ENCODE peak calls at places on chromosome 1, in four cellular contexts. One of them, this sample, is unnamed.
A peak's percentile ranks its signal among the peaks of the same experiment; 100 is the strongest.

GRCh38 chr1:168863647-168864234 is 134.7 kb upstream of the DPT start:
- DNase-seq in activated CD4-positive, alpha-beta T cell treated with anti-CD3 and anti-CD28 coated beads for 48 hours: no peak
- DNase-seq in ovary: no peak
- DNase-seq in A172: no peak
- DNase-seq in this sample: no peak

GRCh38 chr1:165886988-165887387 is 59.6 kb downstream of the UCK2 start:
- DNase-seq in activated CD4-positive, alpha-beta T cell treated with anti-CD3 and anti-CD28 coated beads for 48 hours: no peak
- DNase-seq in ovary: no peak
- DNase-seq in A172: no peak
- DNase-seq in this sample: no peak

GRCh38 chr1:72283204-72284083 is 1.1 kb upstream of the NEGR1 start:
- DNase-seq in activated CD4-positive, alpha-beta T cell treated with anti-CD3 and anti-CD28 coated beads for 48 hours: peak; percentile 23
- DNase-seq in ovary: peak; percentile 78
- DNase-seq in A172: peak; percentile 8
- DNase-seq in this sample: peak; percentile 88

GRCh38 chr1:233843523-233844204 is 60.8 kb upstream of the SLC35F3 start:
- DNase-seq in activated CD4-positive, alpha-beta T cell treated with anti-CD3 and anti-CD28 coated beads for 48 hours: no peak
- DNase-seq in ovary: no peak
- DNase-seq in A172: peak; percentile 91
- DNase-seq in this sample: no peak

GRCh38 chr1:186681136-186681535 is 913 bp upstream of the PTGS2 start:
- DNase-seq in activated CD4-positive, alpha-beta T cell treated with anti-CD3 and anti-CD28 coated beads for 48 hours: no peak
- DNase-seq in ovary: no peak
- DNase-seq in A172: no peak
- DNase-seq in this sample: no peak

GRCh38 chr1:230191079-230191478 is 124.0 kb downstream of the GALNT2 start:
- DNase-seq in activated CD4-positive, alpha-beta T cell treated with anti-CD3 and anti-CD28 coated beads for 48 hours: no peak
- DNase-seq in ovary: no peak
- DNase-seq in A172: peak; percentile 38
- DNase-seq in this sample: no peak

GRCh38 chr1:12179111-12179519 is 12.3 kb downstream of the TNFRSF1B start:
- DNase-seq in activated CD4-positive, alpha-beta T cell treated with anti-CD3 and anti-CD28 coated beads for 48 hours: peak; percentile 89
- DNase-seq in ovary: no peak
- DNase-seq in A172: peak; percentile 58
- DNase-seq in this sample: no peak

GRCh38 chr1:31617917-31618746 is 643 bp downstream of the HCRTR1 start:
- DNase-seq in activated CD4-positive, alpha-beta T cell treated with anti-CD3 and anti-CD28 coated beads for 48 hours: peak; percentile 64
- DNase-seq in ovary: peak; percentile 55
- DNase-seq in A172: no peak
- DNase-seq in this sample: peak; percentile 80

GRCh38 chr1:18740617-18741016 is 110.0 kb downstream of the PAX7 start:
- DNase-seq in activated CD4-positive, alpha-beta T cell treated with anti-CD3 and anti-CD28 coated beads for 48 hours: no peak
- DNase-seq in ovary: no peak
- DNase-seq in A172: no peak
- DNase-seq in this sample: no peak

GRCh38 chr1:67980028-67980427 is 70.4 kb downstream of the DIRAS3 start:
- DNase-seq in activated CD4-positive, alpha-beta T cell treated with anti-CD3 and anti-CD28 coated beads for 48 hours: no peak
- DNase-seq in ovary: no peak
- DNase-seq in A172: peak; percentile 59
- DNase-seq in this sample: no peak

GRCh38 chr1:78015148-78015547 is 10.4 kb downstream of the DNAJB4 start:
- DNase-seq in activated CD4-positive, alpha-beta T cell treated with anti-CD3 and anti-CD28 coated beads for 48 hours: no peak
- DNase-seq in ovary: no peak
- DNase-seq in A172: no peak
- DNase-seq in this sample: no peak

GRCh38 chr1:3750716-3751115 is 1.5 kb upstream of the CCDC27 start:
- DNase-seq in activated CD4-positive, alpha-beta T cell treated with anti-CD3 and anti-CD28 coated beads for 48 hours: no peak
- DNase-seq in ovary: no peak
- DNase-seq in A172: no peak
- DNase-seq in this sample: no peak

GRCh38 chr1:44289530-44289929 is 65.5 kb downstream of the ERI3 start:
- DNase-seq in activated CD4-positive, alpha-beta T cell treated with anti-CD3 and anti-CD28 coated beads for 48 hours: no peak
- DNase-seq in ovary: no peak
- DNase-seq in A172: no peak
- DNase-seq in this sample: no peak

GRCh38 chr1:227935826-227936225 is 11.9 kb downstream of the WNT9A start:
- DNase-seq in activated CD4-positive, alpha-beta T cell treated with anti-CD3 and anti-CD28 coated beads for 48 hours: no peak
- DNase-seq in ovary: no peak
- DNase-seq in A172: no peak
- DNase-seq in this sample: no peak

GRCh38 chr1:8284167-8284566 is 33.7 kb upstream of the SLC45A1 start:
- DNase-seq in activated CD4-positive, alpha-beta T cell treated with anti-CD3 and anti-CD28 coated beads for 48 hours: no peak
- DNase-seq in ovary: no peak
- DNase-seq in A172: no peak
- DNase-seq in this sample: no peak

GRCh38 chr1:208098758-208099157 is 145.4 kb downstream of the PLXNA2 start:
- DNase-seq in activated CD4-positive, alpha-beta T cell treated with anti-CD3 and anti-CD28 coated beads for 48 hours: no peak
- DNase-seq in ovary: no peak
- DNase-seq in A172: no peak
- DNase-seq in this sample: no peak

GRCh38 chr1:101444381-101444780 is 207.6 kb downstream of the S1PR1 start:
- DNase-seq in activated CD4-positive, alpha-beta T cell treated with anti-CD3 and anti-CD28 coated beads for 48 hours: no peak
- DNase-seq in ovary: no peak
- DNase-seq in A172: no peak
- DNase-seq in this sample: no peak

GRCh38 chr1:98321191-98321590 is 340.3 kb upstream of the SNX7 start:
- DNase-seq in activated CD4-positive, alpha-beta T cell treated with anti-CD3 and anti-CD28 coated beads for 48 hours: no peak
- DNase-seq in ovary: no peak
- DNase-seq in A172: no peak
- DNase-seq in this sample: no peak

GRCh38 chr1:30046751-30047150 is 676.6 kb downstream of the MATN1 start:
- DNase-seq in activated CD4-positive, alpha-beta T cell treated with anti-CD3 and anti-CD28 coated beads for 48 hours: no peak
- DNase-seq in ovary: no peak
- DNase-seq in A172: no peak
- DNase-seq in this sample: peak; percentile 46

GRCh38 chr1:84164156-84164555 is 20.1 kb downstream of the PRKACB start:
- DNase-seq in activated CD4-positive, alpha-beta T cell treated with anti-CD3 and anti-CD28 coated beads for 48 hours: no peak
- DNase-seq in ovary: no peak
- DNase-seq in A172: no peak
- DNase-seq in this sample: no peak

GRCh38 chr1:243819438-243819839 is 30.6 kb downstream of the AKT3 start:
- DNase-seq in activated CD4-positive, alpha-beta T cell treated with anti-CD3 and anti-CD28 coated beads for 48 hours: no peak
- DNase-seq in ovary: no peak
- DNase-seq in A172: no peak
- DNase-seq in this sample: no peak

GRCh38 chr1:43620956-43621355 is 29.0 kb upstream of the KDM4A start:
- DNase-seq in activated CD4-positive, alpha-beta T cell treated with anti-CD3 and anti-CD28 coated beads for 48 hours: no peak
- DNase-seq in ovary: no peak
- DNase-seq in A172: no peak
- DNase-seq in this sample: peak; percentile 48

GRCh38 chr1:116712510-116712909 is 41.7 kb upstream of the CD2 start:
- DNase-seq in activated CD4-positive, alpha-beta T cell treated with anti-CD3 and anti-CD28 coated beads for 48 hours: no peak
- DNase-seq in ovary: no peak
- DNase-seq in A172: no peak
- DNase-seq in this sample: no peak

GRCh38 chr1:155938220-155938627 is 3.2 kb upstream of the RXFP4 start:
- DNase-seq in activated CD4-positive, alpha-beta T cell treated with anti-CD3 and anti-CD28 coated beads for 48 hours: peak; percentile 24
- DNase-seq in ovary: no peak
- DNase-seq in A172: peak; percentile 90
- DNase-seq in this sample: no peak

GRCh38 chr1:151060241-151061011 is at the start of gene MLLT11:
- DNase-seq in activated CD4-positive, alpha-beta T cell treated with anti-CD3 and anti-CD28 coated beads for 48 hours: no peak
- DNase-seq in ovary: peak; percentile 52
- DNase-seq in A172: peak; percentile 91
- DNase-seq in this sample: no peak

GRCh38 chr1:220628431-220628830 is 61.7 kb upstream of the C1orf115 start:
- DNase-seq in activated CD4-positive, alpha-beta T cell treated with anti-CD3 and anti-CD28 coated beads for 48 hours: no peak
- DNase-seq in ovary: no peak
- DNase-seq in A172: no peak
- DNase-seq in this sample: no peak

GRCh38 chr1:240524356-240525071 is 87.4 kb downstream of the GREM2 start:
- DNase-seq in activated CD4-positive, alpha-beta T cell treated with anti-CD3 and anti-CD28 coated beads for 48 hours: no peak
- DNase-seq in ovary: no peak
- DNase-seq in A172: no peak
- DNase-seq in this sample: no peak

This sample was measured in upper lobe of right lung.